ENCODE peak calls at places on chromosomes 4 and X, in six cellular contexts. G is cardiac muscle cell, A is dorsolateral prefrontal cortex, P is HFFc6, I is GM10248, T is natural killer cell. F is an unnamed sample.

GRCh38 chrX:67585401-67585800 is 41.6 kb downstream of the AR start:
- DNase-seq in G (no peak), A (no peak), P (no peak), I (no peak), T (no peak), F (no peak)

GRCh38 chr4:40471923-40472322 is 136.8 kb downstream of the CHRNA9 start:
- DNase-seq in G (no peak), A (no peak), P (peak), I (no peak), T (no peak), F (no peak)

GRCh38 chrX:72005046-72005445 is 94.4 kb downstream of the NHSL2 start:
- DNase-seq in G (no peak), A (no peak), P (no peak), I (no peak), T (no peak), F (no peak)

GRCh38 chr4:129176864-129177263 is 80.9 kb downstream of the C4orf33 start:
- DNase-seq in G (no peak), A (no peak), P (no peak), I (no peak), T (no peak), F (no peak)

GRCh38 chr4:6362896-6363295 is 93.2 kb downstream of the WFS1 start:
- DNase-seq in G (peak), A (no peak), P (no peak), I (peak), T (no peak), F (peak)

GRCh38 chr4:22029803-22030202 is 81.2 kb upstream of the KCNIP4 start:
- DNase-seq in G (no peak), A (no peak), P (no peak), I (no peak), T (no peak), F (no peak)

GRCh38 chrX:72131317-72132294 is at the start of gene RTL5:
- DNase-seq in G (peak), A (peak), P (peak), I (peak), T (peak), F (peak)

GRCh38 chrX:94492541-94492940 is 818.5 kb downstream of the FAM133A start:
- DNase-seq in G (no peak), A (no peak), P (no peak), I (no peak), T (no peak), F (no peak)

GRCh38 chr4:6783111-6783981 is 819 bp downstream of the KIAA0232 start:
- DNase-seq in G (peak), A (peak), P (peak), I (peak), T (peak), F (peak)

GRCh38 chrX:68807818-68808217 is 21.0 kb upstream of the EFNB1 start:
- DNase-seq in G (peak), A (no peak), P (no peak), I (no peak), T (no peak), F (no peak)

GRCh38 chr4:159607824-159608223 is 504.9 kb downstream of the RAPGEF2 start:
- DNase-seq in G (peak), A (no peak), P (no peak), I (no peak), T (no peak), F (no peak)

GRCh38 chrX:16160729-16161128 is 6.6 kb upstream of the MAGEB17 start:
- DNase-seq in G (peak), A (no peak), P (peak), I (no peak), T (no peak), F (no peak)

GRCh38 chr4:55373461-55373860 is 22.3 kb upstream of the TMEM165 start:
- DNase-seq in G (no peak), A (no peak), P (no peak), I (no peak), T (no peak), F (no peak)

GRCh38 chrX:150486011-150486410 is 82.4 kb upstream of the MTM1 start:
- DNase-seq in G (peak), A (peak), P (peak), I (no peak), T (no peak), F (no peak)

GRCh38 chrX:113996781-113997180 is 587.1 kb upstream of the HTR2C start:
- DNase-seq in G (no peak), A (no peak), P (no peak), I (no peak), T (no peak), F (no peak)

GRCh38 chrX:69387559-69388487 is 116.3 kb upstream of the NALF2 start:
- DNase-seq in G (peak), A (peak), P (peak), I (peak), T (no peak), F (peak)

GRCh38 chr4:135192746-135193535 is 991.4 kb upstream of the PABPC4L start:
- DNase-seq in G (no peak), A (no peak), P (peak), I (no peak), T (no peak), F (no peak)

GRCh38 chr4:54513231-54513630 is 144.5 kb upstream of the KIT start:
- DNase-seq in G (peak), A (no peak), P (peak), I (no peak), T (no peak), F (no peak)

GRCh38 chr4:58602701-58603359 is 1492.6 kb upstream of the IGFBP7 start:
- DNase-seq in G (no peak), A (no peak), P (no peak), I (no peak), T (no peak), F (no peak)

GRCh38 chr4:109801895-109802319 is at the start of gene CFI:
- DNase-seq in G (peak), A (no peak), P (peak), I (no peak), T (no peak), F (no peak)

GRCh38 chr4:109795059-109795458 is 6.7 kb downstream of the CFI start:
- DNase-seq in G (no peak), A (no peak), P (no peak), I (no peak), T (no peak), F (no peak)

GRCh38 chr4:109803924-109804571 is 2.2 kb upstream of the CFI start:
- DNase-seq in G (peak), A (no peak), P (peak), I (peak), T (no peak), F (peak)

GRCh38 chr4:109801099-109801789 is 555 bp downstream of the CFI start:
- DNase-seq in G (peak), A (no peak), P (no peak), I (no peak), T (no peak), F (no peak)

GRCh38 chr4:109798866-109799265 is 2.9 kb downstream of the CFI start:
- DNase-seq in G (no peak), A (no peak), P (no peak), I (no peak), T (no peak), F (no peak)
- TF ChIP-seq CTCF in G (no peak), A (no peak), P (no peak), I (no peak), T (no peak), F (no peak)

GRCh38 chrX:39331062-39331704 is 529.9 kb downstream of the MID1IP1 start:
- DNase-seq in G (no peak), A (no peak), P (no peak), I (no peak), T (no peak), F (no peak)

GRCh38 chrX:39324233-39324632 is 523.0 kb downstream of the MID1IP1 start:
- DNase-seq in G (no peak), A (no peak), P (no peak), I (no peak), T (no peak), F (no peak)

GRCh38 chrX:39327705-39328104 is 526.4 kb downstream of the MID1IP1 start:
- DNase-seq in G (no peak), A (no peak), P (no peak), I (no peak), T (no peak), F (no peak)

GRCh38 chrX:39327255-39327654 is 526.0 kb downstream of the MID1IP1 start:
- DNase-seq in G (no peak), A (no peak), P (no peak), I (no peak), T (no peak), F (no peak)

DNA sequence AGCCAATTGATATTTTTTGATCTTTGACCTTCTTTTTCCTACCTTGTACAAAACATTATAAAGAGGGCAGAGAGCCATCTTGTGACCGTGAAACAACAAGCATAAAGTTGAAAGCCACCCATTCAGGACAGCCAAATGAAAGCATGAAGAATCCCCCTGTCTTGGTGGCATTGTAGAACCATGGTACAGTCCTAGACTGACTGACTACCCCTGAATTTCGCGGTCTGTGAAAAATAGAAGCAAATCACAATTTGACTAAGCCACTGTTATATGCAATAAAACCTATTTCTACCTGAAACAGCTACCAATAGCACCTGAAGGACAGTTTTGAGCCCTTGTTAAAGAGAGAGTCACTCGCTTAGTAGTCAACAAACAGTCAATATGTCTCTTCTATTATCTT is 527.4 kb downstream of the MID1IP1 start:
- DNase-seq in G (no peak), A (no peak), P (no peak), I (no peak), T (no peak), F (no peak)
- TF ChIP-seq CTCF in G (no peak), A (no peak), P (no peak), I (no peak), T (no peak), F (no peak)

GRCh38 chr4:28373601-28374000 is 1513.0 kb downstream of the STIM2 start:
- DNase-seq in G (peak), A (no peak), P (peak), I (no peak), T (no peak), F (no peak)

GRCh38 chr4:28378109-28378830 is 1517.6 kb downstream of the STIM2 start:
- DNase-seq in G (no peak), A (no peak), P (no peak), I (no peak), T (no peak), F (no peak)
- TF ChIP-seq CTCF in G (no peak), A (no peak), P (peak), I (no peak), T (no peak), F (no peak)

DNA sequence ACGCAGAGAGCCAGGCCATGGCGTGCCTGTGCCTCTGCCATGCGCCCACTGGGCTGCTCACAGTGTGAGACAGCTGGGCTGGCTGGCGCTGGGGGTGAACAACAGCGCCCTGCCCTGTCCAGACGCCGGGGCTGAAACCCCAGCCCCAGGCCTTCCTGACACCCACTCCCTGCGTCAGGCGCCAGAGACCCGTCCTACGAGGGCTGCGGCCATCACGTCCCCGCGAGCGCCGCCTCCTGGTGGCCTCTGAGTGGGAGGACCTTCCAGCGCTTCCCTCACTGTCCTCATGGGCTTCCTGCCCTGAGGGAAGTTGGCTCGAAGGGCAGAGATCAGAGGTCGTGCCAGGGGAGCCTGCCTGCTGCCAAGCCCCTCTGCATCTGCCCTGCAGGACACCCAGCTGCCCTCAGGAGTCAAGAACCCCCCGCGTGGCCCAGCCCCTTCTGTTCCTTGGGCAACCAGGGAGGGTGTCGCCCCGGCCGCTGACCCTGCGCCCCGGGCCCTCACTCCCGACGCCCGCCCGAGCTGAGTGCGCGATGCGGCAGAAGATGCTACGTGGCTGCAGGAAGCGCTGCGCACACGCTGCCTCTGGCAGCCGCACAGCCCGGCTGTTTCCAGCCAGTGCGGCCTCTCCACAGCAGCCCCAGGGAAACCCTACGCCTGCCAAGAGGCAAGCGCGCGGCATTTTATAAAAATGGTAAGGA is 16.2 kb downstream of the NELFA start:
- DNase-seq in G (peak), A (peak), P (no peak), I (no peak), T (no peak), F (no peak)
- TF ChIP-seq CTCF in G (peak), A (peak), P (no peak), I (no peak), T (no peak), F (no peak)

GRCh38 chr4:102829803-102830202 is 2.5 kb upstream of the UBE2D3 start:
- DNase-seq in G (no peak), A (no peak), P (no peak), I (no peak), T (no peak), F (no peak)

GRCh38 chr4:102826105-102826889 is 1.1 kb downstream of the UBE2D3 start:
- DNase-seq in G (no peak), A (peak), P (no peak), I (no peak), T (no peak), F (no peak)

GRCh38 chr4:102828497-102828808 is 1.1 kb upstream of the UBE2D3 start:
- DNase-seq in G (no peak), A (no peak), P (no peak), I (no peak), T (no peak), F (no peak)

GRCh38 chr4:102826890-102827673 is at the start of gene UBE2D3:
- DNase-seq in G (peak), A (peak), P (peak), I (peak), T (peak), F (peak)

DNA sequence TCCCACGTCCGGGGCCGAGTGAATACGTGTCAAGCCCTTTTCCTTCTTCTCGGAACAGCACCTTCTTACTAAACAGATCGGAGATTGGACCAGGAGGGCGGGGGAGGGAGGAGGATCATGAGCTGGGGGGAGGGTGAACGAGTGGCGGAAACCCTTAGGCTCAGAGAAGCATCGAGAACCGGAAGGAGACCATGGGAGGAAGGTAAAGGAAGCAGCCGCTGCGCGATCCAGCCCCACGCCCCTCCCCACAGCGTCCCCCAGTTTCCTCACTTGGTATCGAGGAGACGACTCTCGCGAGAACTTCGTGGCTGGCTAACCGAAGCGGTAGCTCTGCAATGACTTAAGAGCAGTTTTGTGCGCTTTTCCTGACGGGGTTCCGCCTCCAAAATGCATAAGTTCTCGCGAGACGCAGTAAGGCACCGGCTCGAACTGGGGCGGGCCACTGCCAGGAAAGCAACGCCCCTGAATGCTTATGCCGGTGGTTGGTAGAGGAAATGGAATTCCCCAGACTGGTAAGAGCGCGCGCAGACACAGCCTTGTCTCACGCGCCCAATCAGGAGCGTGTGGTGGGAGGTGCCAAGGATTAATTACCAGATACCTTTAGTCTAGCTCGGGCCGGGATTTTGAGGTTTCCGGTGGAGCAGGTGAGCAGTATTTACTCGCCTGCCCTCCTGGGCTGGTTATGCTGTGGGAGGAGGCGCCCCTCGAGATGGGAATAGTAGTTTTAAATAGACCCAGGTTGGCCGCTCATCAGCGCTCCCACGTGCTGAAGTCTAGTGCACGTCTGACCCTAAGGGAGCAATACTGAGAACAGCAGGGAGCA is 534 bp upstream of the UBE2D3 start:
- DNase-seq in G (peak), A (peak), P (peak), I (peak), T (peak), F (peak)
- TF ChIP-seq CTCF in G (no peak), A (peak), P (no peak), I (no peak), T (no peak), F (peak)

GRCh38 chr4:31015123-31015522 is 295.0 kb downstream of the PCDH7 start:
- DNase-seq in G (no peak), A (no peak), P (no peak), I (no peak), T (no peak), F (no peak)

GRCh38 chr4:31021008-31021407 is 300.8 kb downstream of the PCDH7 start:
- DNase-seq in G (no peak), A (no peak), P (no peak), I (no peak), T (no peak), F (no peak)

GRCh38 chr4:31020363-31020762 is 300.2 kb downstream of the PCDH7 start:
- DNase-seq in G (no peak), A (no peak), P (no peak), I (no peak), T (no peak), F (no peak)

DNA sequence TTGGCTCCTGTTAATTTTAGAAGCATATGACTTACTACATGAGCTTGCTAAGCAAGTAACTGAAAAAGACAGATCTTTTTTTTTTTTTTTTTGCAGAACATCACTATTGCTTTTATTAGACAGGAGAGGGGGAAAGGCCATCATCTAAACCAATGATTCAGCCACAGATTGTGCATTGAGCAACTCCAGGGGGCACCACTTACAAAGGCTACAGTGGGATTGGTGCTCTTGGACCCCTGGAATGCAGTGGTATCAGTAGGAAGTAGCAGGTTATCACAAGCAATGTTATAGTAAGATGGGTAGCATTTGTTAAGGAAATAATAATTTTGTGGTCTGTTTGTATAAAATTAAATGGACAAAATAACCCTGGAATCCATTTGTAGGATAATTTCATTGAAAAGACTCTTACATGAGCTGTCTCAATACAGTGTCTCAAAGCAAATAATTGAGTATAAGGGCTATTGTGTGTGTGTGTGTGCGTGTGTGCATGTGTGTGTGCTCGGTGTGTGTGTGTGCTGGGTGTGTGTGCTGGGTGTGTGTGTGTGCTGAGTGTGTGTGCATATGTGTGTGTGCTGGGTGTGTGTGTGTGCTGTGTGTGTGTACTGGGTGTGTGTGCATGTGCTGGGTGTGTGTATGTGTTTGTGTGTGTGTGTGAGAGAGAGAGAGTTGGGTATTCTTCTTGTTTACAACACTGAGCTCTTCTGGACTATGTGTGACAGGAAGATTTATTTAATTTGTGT is 296.3 kb downstream of the PCDH7 start:
- DNase-seq in G (no peak), A (no peak), P (no peak), I (no peak), T (no peak), F (no peak)
- TF ChIP-seq CTCF in G (no peak), A (no peak), P (no peak), I (no peak), T (no peak), F (no peak)